ENCODE peak calls at places on chromosomes 12 and 14, in four cellular contexts. Z, P, J and M are unnamed samples.

GRCh38 chr14:74973905-74974363 is 18.5 kb upstream of the PGF start:
- DNase-seq in Z (no peak), P (no peak), J (no peak), M (no peak)

GRCh38 chr14:89473979-89474378 is 56.9 kb upstream of the FOXN3 start:
- DNase-seq in P (no peak), Z (peak; percentile 92), J (no peak), M (no peak)

GRCh38 chr14:20332946-20333782 is at the start of gene CCNB1IP1:
- DNase-seq in J (peak; percentile 87), P (peak; percentile 74), Z (peak; percentile 91), M (peak; percentile 95)

GRCh38 chr14:74085828-74086227 is 1.1 kb downstream of the LIN52 start:
- DNase-seq in P (no peak), J (peak; percentile 52), Z (no peak), M (no peak)

GRCh38 chr14:68794856-68795601 is 2.2 kb upstream of the ZFP36L1 start:
- DNase-seq in P (peak; percentile 39), J (no peak), Z (peak; percentile 95), M (no peak)

GRCh38 chr14:93114713-93115068 is 1.0 kb downstream of the ITPK1 start:
- DNase-seq in P (no peak), J (no peak), Z (no peak), M (no peak)

GRCh38 chr12:54197037-54197909 is 8.5 kb upstream of the SMUG1 start:
- DNase-seq in J (no peak), P (no peak), Z (peak; percentile 22), M (no peak)

GRCh38 chr14:80364274-80364673 is 153.0 kb upstream of the DIO2 start:
- DNase-seq in J (no peak), Z (peak; percentile 21), P (no peak), M (peak; percentile 14)

GRCh38 chr14:102464846-102465341 is 44.7 kb downstream of the ANKRD9 start:
- DNase-seq in P (no peak), Z (no peak), J (no peak), M (no peak)

GRCh38 chr14:36057452-36058142 is 118.9 kb downstream of the PTCSC3 start:
- DNase-seq in J (no peak), Z (no peak), P (no peak), M (no peak)

GRCh38 chr12:102023343-102023930 is 38.4 kb downstream of the WASHC3 start:
- DNase-seq in Z (peak; percentile 86), P (no peak), J (no peak), M (no peak)

GRCh38 chr12:123253606-123254459 is 17.8 kb downstream of the CDK2AP1 start:
- DNase-seq in P (no peak), Z (no peak), J (no peak), M (no peak)

GRCh38 chr12:117030187-117030896 is 68.9 kb downstream of the TESC start:
- DNase-seq in J (no peak), Z (no peak), P (no peak), M (no peak)

GRCh38 chr12:132277374-132277801 is 52.0 kb downstream of the GALNT9 start:
- DNase-seq in J (no peak), Z (no peak), P (no peak), M (no peak)

GRCh38 chr12:22275847-22276246 is 58.7 kb downstream of the ST8SIA1 start:
- DNase-seq in Z (peak; percentile 99), P (no peak), J (no peak), M (peak; percentile 82)

GRCh38 chr12:7180685-7181084 is 8.8 kb upstream of the PEX5 start:
- DNase-seq in J (no peak), P (no peak), Z (peak; percentile 13), M (no peak)

GRCh38 chr12:40103043-40103442 is 2.8 kb downstream of the SLC2A13 start:
- DNase-seq in P (no peak), J (no peak), Z (no peak), M (no peak)

GRCh38 chr12:86834217-86834616 is 578.0 kb upstream of the MGAT4C start:
- DNase-seq in P (no peak), J (no peak), Z (no peak), M (no peak)

GRCh38 chr14:28308727-28309126 is 457.9 kb upstream of the FOXG1 start:
- DNase-seq in P (no peak), J (no peak), Z (no peak), M (peak; percentile 67)

GRCh38 chr14:104016873-104017650 is 68.4 kb upstream of the ASPG start:
- DNase-seq in J (no peak), Z (no peak), P (no peak), M (no peak)

GRCh38 chr12:100601626-100602025 is 28.1 kb downstream of the GAS2L3 start:
- DNase-seq in Z (no peak), J (no peak), P (no peak), M (no peak)

GRCh38 chr12:51218607-51219161 is 822 bp upstream of the POU6F1 start:
- DNase-seq in P (peak; percentile 59), Z (no peak), J (no peak), M (no peak)

GRCh38 chr12:117393656-117394055 is 32.2 kb upstream of the NOS1 start:
- DNase-seq in P (no peak), J (no peak), Z (no peak), M (no peak)

GRCh38 chr12:26939192-26939832 is 1.0 kb downstream of the FGFR1OP2 start:
- DNase-seq in J (peak; percentile 34), Z (peak; percentile 31), P (no peak), M (no peak)

GRCh38 chr12:15830538-15830937 is 41.4 kb upstream of the EPS8 start:
- DNase-seq in P (no peak), J (no peak), Z (peak; percentile 82), M (no peak)

GRCh38 chr12:121289962-121290361 is 6.5 kb downstream of the CAMKK2 start:
- DNase-seq in P (no peak), J (no peak), Z (no peak), M (no peak)

GRCh38 chr14:99274346-99275221 is 2.6 kb upstream of the BCL11B start:
- DNase-seq in Z (peak; percentile 37), P (peak; percentile 20), J (no peak), M (peak; percentile 77)

GRCh38 chr12:27555928-27556778 is 32.1 kb downstream of the PPFIBP1 start:
- DNase-seq in Z (no peak), J (no peak), P (no peak), M (no peak)

GRCh38 chr14:23109769-23110168 is 5.0 kb upstream of the CIROP start:
- DNase-seq in J (no peak), Z (no peak), P (no peak), M (no peak)
- TF ChIP-seq RCOR1 in J (no peak), Z (no peak), P (no peak), M (no peak)

GRCh38 chr12:49413796-49414195 is 46.5 kb downstream of the SPATS2 start:
- DNase-seq in P (no peak), J (no peak), Z (peak; percentile 25), M (no peak)
- TF ChIP-seq BHLHE40 in P (no peak), J (no peak), Z (no peak), M (no peak)

GRCh38 chr14:81427348-81428058 is 27.4 kb upstream of the STON2 start:
- DNase-seq in P (peak; percentile 64), Z (no peak), J (no peak), M (no peak)
- TF ChIP-seq RCOR1 in P (no peak), Z (no peak), J (no peak), M (no peak)

DNA sequence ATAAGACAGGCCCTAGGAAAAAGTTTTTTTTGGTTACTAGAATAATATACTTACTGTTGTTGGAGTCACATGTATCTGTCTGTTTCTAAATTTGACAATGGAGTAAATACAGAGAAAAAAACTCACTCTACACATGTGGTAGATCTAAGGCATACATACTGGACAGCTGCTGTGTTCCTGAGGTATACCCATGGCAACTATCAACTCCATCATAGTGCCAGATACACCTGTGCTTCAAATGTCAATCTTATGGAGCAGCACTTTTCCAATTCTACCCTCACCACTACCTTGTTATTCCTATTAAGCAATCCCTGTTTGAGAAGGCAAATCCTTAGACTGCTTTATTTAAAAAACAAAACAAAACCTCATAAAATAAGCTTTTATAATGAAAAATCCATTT is 3.3 kb downstream of the ZCRB1 start:
- DNase-seq in J (no peak), Z (no peak), P (no peak), M (no peak)
- TF ChIP-seq BHLHE40 in J (no peak), Z (no peak), P (no peak), M (no peak)

GRCh38 chr14:100712490-100712889 is 14.2 kb upstream of the DLK1 start:
- DNase-seq in J (no peak), Z (no peak), P (no peak), M (no peak)
- TF ChIP-seq RCOR1 in J (no peak), Z (no peak), P (no peak), M (no peak)

GRCh38 chr14:53620325-53620716 is 336.3 kb downstream of the BMP4 start:
- DNase-seq in J (no peak), P (no peak), Z (peak; percentile 52), M (no peak)

GRCh38 chr14:53621433-53621832 is 335.2 kb downstream of the BMP4 start:
- DNase-seq in Z (no peak), P (no peak), J (no peak), M (no peak)

GRCh38 chr14:53621986-53622385 is 334.6 kb downstream of the BMP4 start:
- DNase-seq in J (no peak), Z (peak; percentile 14), P (no peak), M (no peak)

GRCh38 chr14:53620890-53621289 is 335.7 kb downstream of the BMP4 start:
- DNase-seq in Z (no peak), J (no peak), P (no peak), M (no peak)

DNA sequence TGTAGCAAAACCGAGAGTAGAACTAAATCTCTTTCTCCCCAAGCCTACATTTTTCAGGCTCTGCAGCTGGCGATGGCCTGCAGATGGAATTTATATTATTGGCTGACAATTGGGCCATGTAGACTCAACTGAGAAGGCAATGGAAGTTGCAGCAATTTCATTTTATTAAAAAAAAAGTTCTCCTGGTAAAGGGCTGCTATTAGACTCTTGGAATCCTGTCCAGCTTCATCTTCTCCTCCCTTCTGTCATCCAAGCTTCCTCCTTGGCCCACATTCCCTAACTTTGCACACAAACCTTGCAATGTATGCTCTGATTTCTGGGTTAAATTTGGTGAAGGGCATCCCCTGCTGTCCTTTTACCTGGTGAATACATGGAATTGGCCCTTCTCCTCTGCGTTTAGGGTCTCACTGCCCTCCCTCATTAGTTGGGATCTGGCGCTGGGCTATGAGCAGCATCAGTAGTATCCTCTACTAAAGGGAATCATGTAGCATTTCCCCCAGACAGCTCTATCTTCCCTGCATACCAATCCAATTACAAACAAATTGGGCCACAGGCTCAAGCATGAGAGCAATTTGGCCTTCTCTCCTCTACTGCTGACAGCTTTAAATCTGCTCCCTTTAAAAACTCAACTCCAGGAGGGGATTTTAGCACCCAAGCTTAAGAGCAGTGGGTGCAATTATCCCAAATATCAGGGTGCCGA is 336.9 kb downstream of the BMP4 start:
- DNase-seq in Z (peak; percentile 64), J (no peak), P (no peak), M (no peak)
- TF ChIP-seq BHLHE40 in Z (no peak), J (no peak), P (no peak), M (no peak)